ENCODE peak calls at places on chromosomes 4 and X, in seven cellular contexts. U, H, E, F, R, D and Z are unnamed samples.

GRCh38 chr4:15396157-15396800 is 31.6 kb upstream of the C1QTNF7 start:
- DNase-seq in E (no peak), H (no peak), U (peak; percentile 32), F (no peak), D (peak; percentile 9), R (peak; percentile 48), Z (no peak)

GRCh38 chr4:113610542-113610941 is 151.0 kb downstream of the CAMK2D start:
- DNase-seq in R (no peak), E (no peak), U (peak; percentile 28), D (no peak), H (no peak), F (no peak), Z (no peak)

GRCh38 chrX:40108084-40108958 is 10.6 kb upstream of the BCOR start:
- DNase-seq in R (no peak), H (no peak), U (peak; percentile 68), F (peak; percentile 77), E (peak; percentile 68), D (no peak), Z (no peak)

GRCh38 chrX:44946771-44947170 is 73.8 kb downstream of the KDM6A start:
- DNase-seq in U (no peak), H (no peak), F (no peak), R (peak; percentile 23), D (no peak), E (no peak), Z (no peak)

GRCh38 chr4:83906561-83906960 is 370.7 kb downstream of the GPAT3 start:
- DNase-seq in U (no peak), H (no peak), E (no peak), R (peak; percentile 43), F (no peak), D (no peak), Z (no peak)

GRCh38 chrX:6645216-6645615 is 110.3 kb upstream of the VCX3A start:
- DNase-seq in D (no peak), H (no peak), E (no peak), F (no peak), U (no peak), R (no peak), Z (no peak)

GRCh38 chrX:69503228-69503834 is 795 bp upstream of the NALF2 start:
- DNase-seq in H (no peak), E (no peak), D (no peak), U (no peak), R (no peak), F (no peak), Z (no peak)

GRCh38 chr4:81527115-81527514 is 55.4 kb upstream of the RASGEF1B start:
- DNase-seq in E (no peak), F (no peak), R (no peak), H (no peak), U (no peak), D (no peak), Z (no peak)

GRCh38 chrX:31889028-31889427 is 817.2 kb upstream of the FTHL17 start:
- DNase-seq in H (no peak), E (no peak), U (no peak), R (no peak), F (no peak), D (no peak), Z (no peak)

GRCh38 chr4:107733431-107733925 is 13.4 kb upstream of the PAPSS1 start:
- DNase-seq in D (no peak), E (no peak), F (no peak), H (no peak), U (no peak), R (no peak), Z (no peak)

GRCh38 chr4:94934864-94935263 is 177.1 kb downstream of the BMPR1B start:
- DNase-seq in F (no peak), E (no peak), D (no peak), U (no peak), H (no peak), R (peak; percentile 50), Z (no peak)

GRCh38 chr4:150021483-150021882 is 56.8 kb upstream of the DCLK2 start:
- DNase-seq in H (no peak), E (no peak), F (no peak), U (no peak), D (no peak), R (no peak), Z (no peak)

GRCh38 chr4:37767546-37767945 is 58.9 kb upstream of the PGM2 start:
- DNase-seq in D (no peak), F (peak; percentile 77), H (peak; percentile 42), E (peak; percentile 37), R (peak; percentile 44), U (peak; percentile 77), Z (no peak)

GRCh38 chrX:19225906-19226305 is 103.6 kb upstream of the ADGRG2 start:
- DNase-seq in H (no peak), R (peak; percentile 1), E (no peak), D (no peak), U (no peak), F (no peak), Z (no peak)

GRCh38 chr4:121041307-121042090 is 30.8 kb downstream of the NDNF start:
- DNase-seq in F (no peak), E (no peak), H (no peak), D (no peak), R (no peak), U (no peak), Z (no peak)

GRCh38 chr4:70721747-70722146 is at the start of gene RUFY3:
- DNase-seq in D (no peak), F (no peak), E (peak; percentile 69), U (no peak), H (peak; percentile 20), R (peak; percentile 98), Z (no peak)

GRCh38 chr4:127686656-127687055 is 43.5 kb upstream of the SLC25A31 start:
- DNase-seq in U (no peak), F (no peak), R (peak; percentile 33), D (no peak), E (no peak), H (no peak), Z (no peak)

GRCh38 chr4:173318648-173319211 is 15.4 kb downstream of the HMGB2 start:
- DNase-seq in F (no peak), R (peak; percentile 74), H (no peak), D (no peak), E (no peak), U (no peak), Z (no peak)

GRCh38 chr4:71209161-71209560 is 129.7 kb upstream of the SLC4A4 start:
- DNase-seq in F (no peak), D (no peak), H (no peak), R (peak; percentile 82), E (no peak), U (no peak), Z (no peak)

GRCh38 chrX:71181558-71181909 is 36.9 kb downstream of the NLGN3 start:
- DNase-seq in R (no peak), U (no peak), D (no peak), H (no peak), E (no peak), F (no peak), Z (no peak)

GRCh38 chrX:24014388-24015018 is 12.5 kb downstream of the KLHL15 start:
- DNase-seq in F (no peak), D (no peak), H (no peak), E (no peak), R (peak; percentile 9), U (no peak), Z (no peak)

GRCh38 chr4:38788327-38788726 is 5.5 kb upstream of the TLR10 start:
- DNase-seq in E (no peak), F (no peak), U (no peak), D (no peak), R (peak; percentile 63), H (no peak), Z (no peak)

GRCh38 chrX:153304988-153305736 is 16.4 kb downstream of the PNMA6F start:
- DNase-seq in F (no peak), H (no peak), D (no peak), R (no peak), U (no peak), E (no peak), Z (no peak)

GRCh38 chrX:153305941-153306464 is 15.6 kb downstream of the PNMA6F start:
- DNase-seq in R (no peak), E (no peak), U (no peak), D (no peak), F (no peak), H (no peak), Z (no peak)

GRCh38 chrX:153310901-153311300 is 10.7 kb downstream of the PNMA6F start:
- DNase-seq in D (no peak), E (no peak), H (no peak), F (no peak), U (no peak), R (no peak), Z (no peak)

GRCh38 chrX:153306527-153307115 is 14.9 kb downstream of the PNMA6F start:
- DNase-seq in U (no peak), H (no peak), F (no peak), D (no peak), E (no peak), R (no peak), Z (no peak)

GRCh38 chrX:153307546-153308175 is 13.9 kb downstream of the PNMA6F start:
- DNase-seq in D (no peak), F (no peak), R (no peak), E (no peak), U (no peak), H (no peak), Z (no peak)
- H3K27ac ChIP-seq in D (no peak overlapping the region), F (no peak overlapping the region), R (no peak overlapping the region), E (no peak overlapping the region), U (no peak overlapping the region), H (no peak overlapping the region), Z (no peak overlapping the region)

GRCh38 chrX:153926594-153926862 is 464 bp upstream of the ARHGAP4 start:
- DNase-seq in U (no peak), D (no peak), H (no peak), R (no peak), E (no peak), F (no peak), Z (no peak)
- TF ChIP-seq POLR2A in U (no peak), D (no peak), H (no peak), R (no peak), E (no peak), F (no peak), Z (no peak)

GRCh38 chr4:87058272-87059073 is 123.7 kb downstream of the AFF1 start:
- DNase-seq in F (no peak), U (no peak), R (no peak), H (no peak), E (no peak), D (no peak), Z (no peak)
- TF ChIP-seq CTCF in F (no peak), U (no peak), R (peak; percentile 17), H (no peak), E (peak; percentile 15), D (peak; percentile 26), Z (no peak)

GRCh38 chr4:185730387-185730786 is 81.6 kb downstream of the SORBS2 start:
- DNase-seq in R (no peak), H (no peak), F (no peak), U (no peak), E (no peak), D (no peak), Z (no peak)

GRCh38 chr4:185723619-185724150 is 88.3 kb downstream of the SORBS2 start:
- DNase-seq in H (no peak), D (no peak), E (no peak), U (no peak), F (no peak), R (no peak), Z (no peak)

GRCh38 chr4:185728886-185729285 is 83.1 kb downstream of the SORBS2 start:
- DNase-seq in D (no peak), E (no peak), F (no peak), H (no peak), U (no peak), R (no peak), Z (no peak)

GRCh38 chr4:185729300-185729912 is 82.6 kb downstream of the SORBS2 start:
- DNase-seq in F (no peak), H (no peak), D (no peak), E (no peak), R (no peak), U (no peak), Z (no peak)

GRCh38 chr4:185726931-185727330 is 85.1 kb downstream of the SORBS2 start:
- DNase-seq in E (no peak), U (no peak), H (no peak), D (no peak), F (no peak), R (no peak), Z (peak; percentile 79)
- H3K27ac ChIP-seq in E (no peak overlapping the region), U (peak overlapping the region; percentile 35), H (no peak overlapping the region), D (no peak overlapping the region), F (no peak overlapping the region), R (no peak overlapping the region), Z (peak overlapping the region; percentile 34)